ENCODE peak calls at places on chromosomes 13 and 19, in seven cellular contexts. One of them, this sample, is unnamed.
A peak's percentile ranks its signal among the peaks of the same experiment; 100 is the strongest.

GRCh38 chr13:36818483-36819063 is 449 bp upstream of the RFXAP start:
- DNase-seq in activated CD4-positive, alpha-beta T cell treated with anti-CD3 and anti-CD28 coated beads, Interleukin-2, amount 10 ng/mL, durations not matched to agents 24 days and 14 days: no peak
- DNase-seq in hypothalamus: no peak
- DNase-seq in stimulated activated CD4-positive, alpha-beta T cell treated with anti-CD3 and anti-CD28 coated beads, Interleukin-1b, Interleukin-23, amount 100 ng/mL, for 4 hours: no peak
- DNase-seq in transverse colon: no peak
- DNase-seq in SW 1271: no peak
- DNase-seq in T-helper 9 cell: no peak
- DNase-seq in this sample: no peak

GRCh38 chr19:49590971-49591730 is at the start of gene PRR12:
- DNase-seq in T-helper 9 cell: peak; percentile 67
- DNase-seq in stimulated activated CD4-positive, alpha-beta T cell treated with anti-CD3 and anti-CD28 coated beads, Interleukin-1b, Interleukin-23, amount 100 ng/mL, for 4 hours: peak; percentile 65
- DNase-seq in activated CD4-positive, alpha-beta T cell treated with anti-CD3 and anti-CD28 coated beads, Interleukin-2, amount 10 ng/mL, durations not matched to agents 24 days and 14 days: peak; percentile 91
- DNase-seq in hypothalamus: peak; percentile 69
- DNase-seq in SW 1271: no peak
- DNase-seq in transverse colon: peak; percentile 68
- DNase-seq in this sample: no peak

GRCh38 chr19:41978470-41978869 is 15.6 kb downstream of the ATP1A3 start:
- DNase-seq in T-helper 9 cell: no peak
- DNase-seq in activated CD4-positive, alpha-beta T cell treated with anti-CD3 and anti-CD28 coated beads, Interleukin-2, amount 10 ng/mL, durations not matched to agents 24 days and 14 days: no peak
- DNase-seq in stimulated activated CD4-positive, alpha-beta T cell treated with anti-CD3 and anti-CD28 coated beads, Interleukin-1b, Interleukin-23, amount 100 ng/mL, for 4 hours: no peak
- DNase-seq in transverse colon: no peak
- DNase-seq in hypothalamus: no peak
- DNase-seq in SW 1271: no peak
- DNase-seq in this sample: no peak

GRCh38 chr19:57664269-57665127 is 4.2 kb upstream of the ZSCAN4 start:
- DNase-seq in transverse colon: peak; percentile 48
- DNase-seq in SW 1271: no peak
- DNase-seq in activated CD4-positive, alpha-beta T cell treated with anti-CD3 and anti-CD28 coated beads, Interleukin-2, amount 10 ng/mL, durations not matched to agents 24 days and 14 days: peak; percentile 59
- DNase-seq in stimulated activated CD4-positive, alpha-beta T cell treated with anti-CD3 and anti-CD28 coated beads, Interleukin-1b, Interleukin-23, amount 100 ng/mL, for 4 hours: peak; percentile 2
- DNase-seq in hypothalamus: peak; percentile 5
- DNase-seq in T-helper 9 cell: no peak
- DNase-seq in this sample: no peak

GRCh38 chr13:43546260-43546659 is 240.5 kb downstream of the ENOX1 start:
- DNase-seq in transverse colon: no peak
- DNase-seq in T-helper 9 cell: no peak
- DNase-seq in activated CD4-positive, alpha-beta T cell treated with anti-CD3 and anti-CD28 coated beads, Interleukin-2, amount 10 ng/mL, durations not matched to agents 24 days and 14 days: no peak
- DNase-seq in SW 1271: no peak
- DNase-seq in stimulated activated CD4-positive, alpha-beta T cell treated with anti-CD3 and anti-CD28 coated beads, Interleukin-1b, Interleukin-23, amount 100 ng/mL, for 4 hours: no peak
- DNase-seq in hypothalamus: no peak
- DNase-seq in this sample: no peak

GRCh38 chr19:46180701-46181385 is 32.8 kb downstream of the IGFL2 start:
- DNase-seq in activated CD4-positive, alpha-beta T cell treated with anti-CD3 and anti-CD28 coated beads, Interleukin-2, amount 10 ng/mL, durations not matched to agents 24 days and 14 days: no peak
- DNase-seq in SW 1271: no peak
- DNase-seq in transverse colon: no peak
- DNase-seq in stimulated activated CD4-positive, alpha-beta T cell treated with anti-CD3 and anti-CD28 coated beads, Interleukin-1b, Interleukin-23, amount 100 ng/mL, for 4 hours: no peak
- DNase-seq in hypothalamus: no peak
- DNase-seq in T-helper 9 cell: no peak
- DNase-seq in this sample: no peak

GRCh38 chr19:32631381-32631780 is 43.6 kb downstream of the ANKRD27 start:
- DNase-seq in activated CD4-positive, alpha-beta T cell treated with anti-CD3 and anti-CD28 coated beads, Interleukin-2, amount 10 ng/mL, durations not matched to agents 24 days and 14 days: no peak
- DNase-seq in stimulated activated CD4-positive, alpha-beta T cell treated with anti-CD3 and anti-CD28 coated beads, Interleukin-1b, Interleukin-23, amount 100 ng/mL, for 4 hours: no peak
- DNase-seq in hypothalamus: no peak
- DNase-seq in SW 1271: no peak
- DNase-seq in transverse colon: no peak
- DNase-seq in T-helper 9 cell: no peak
- DNase-seq in this sample: no peak

GRCh38 chr19:3080281-3080680 is 13.9 kb upstream of the GNA11 start:
- DNase-seq in activated CD4-positive, alpha-beta T cell treated with anti-CD3 and anti-CD28 coated beads, Interleukin-2, amount 10 ng/mL, durations not matched to agents 24 days and 14 days: no peak
- DNase-seq in T-helper 9 cell: no peak
- DNase-seq in hypothalamus: no peak
- DNase-seq in transverse colon: peak; percentile 79
- DNase-seq in SW 1271: no peak
- DNase-seq in stimulated activated CD4-positive, alpha-beta T cell treated with anti-CD3 and anti-CD28 coated beads, Interleukin-1b, Interleukin-23, amount 100 ng/mL, for 4 hours: no peak
- DNase-seq in this sample: no peak

GRCh38 chr19:56076413-56076998 is 44.6 kb downstream of the ZNF787 start:
- DNase-seq in SW 1271: peak; percentile 12
- DNase-seq in transverse colon: peak; percentile 67
- DNase-seq in hypothalamus: no peak
- DNase-seq in activated CD4-positive, alpha-beta T cell treated with anti-CD3 and anti-CD28 coated beads, Interleukin-2, amount 10 ng/mL, durations not matched to agents 24 days and 14 days: peak; percentile 81
- DNase-seq in T-helper 9 cell: peak; percentile 30
- DNase-seq in stimulated activated CD4-positive, alpha-beta T cell treated with anti-CD3 and anti-CD28 coated beads, Interleukin-1b, Interleukin-23, amount 100 ng/mL, for 4 hours: no peak
- DNase-seq in this sample: peak; percentile 32

GRCh38 chr19:48169585-48169973 is 565 bp downstream of the LIG1 start:
- DNase-seq in activated CD4-positive, alpha-beta T cell treated with anti-CD3 and anti-CD28 coated beads, Interleukin-2, amount 10 ng/mL, durations not matched to agents 24 days and 14 days: peak; percentile 95
- DNase-seq in SW 1271: no peak
- DNase-seq in stimulated activated CD4-positive, alpha-beta T cell treated with anti-CD3 and anti-CD28 coated beads, Interleukin-1b, Interleukin-23, amount 100 ng/mL, for 4 hours: peak; percentile 91
- DNase-seq in transverse colon: peak; percentile 93
- DNase-seq in hypothalamus: no peak
- DNase-seq in T-helper 9 cell: peak; percentile 97
- DNase-seq in this sample: no peak

GRCh38 chr19:45103200-45103624 is 10.2 kb downstream of the PPP1R37 start:
- DNase-seq in hypothalamus: no peak
- DNase-seq in activated CD4-positive, alpha-beta T cell treated with anti-CD3 and anti-CD28 coated beads, Interleukin-2, amount 10 ng/mL, durations not matched to agents 24 days and 14 days: peak; percentile 72
- DNase-seq in transverse colon: no peak
- DNase-seq in T-helper 9 cell: no peak
- DNase-seq in stimulated activated CD4-positive, alpha-beta T cell treated with anti-CD3 and anti-CD28 coated beads, Interleukin-1b, Interleukin-23, amount 100 ng/mL, for 4 hours: no peak
- DNase-seq in SW 1271: no peak
- DNase-seq in this sample: no peak

GRCh38 chr19:2634228-2634951 is 68.1 kb downstream of the GNG7 start:
- DNase-seq in hypothalamus: no peak
- DNase-seq in SW 1271: no peak
- DNase-seq in activated CD4-positive, alpha-beta T cell treated with anti-CD3 and anti-CD28 coated beads, Interleukin-2, amount 10 ng/mL, durations not matched to agents 24 days and 14 days: no peak
- DNase-seq in stimulated activated CD4-positive, alpha-beta T cell treated with anti-CD3 and anti-CD28 coated beads, Interleukin-1b, Interleukin-23, amount 100 ng/mL, for 4 hours: no peak
- DNase-seq in transverse colon: no peak
- DNase-seq in T-helper 9 cell: no peak
- DNase-seq in this sample: no peak

GRCh38 chr13:94345374-94346195 is 133.9 kb downstream of the DCT start:
- DNase-seq in transverse colon: no peak
- DNase-seq in T-helper 9 cell: no peak
- DNase-seq in SW 1271: no peak
- DNase-seq in activated CD4-positive, alpha-beta T cell treated with anti-CD3 and anti-CD28 coated beads, Interleukin-2, amount 10 ng/mL, durations not matched to agents 24 days and 14 days: peak; percentile 64
- DNase-seq in stimulated activated CD4-positive, alpha-beta T cell treated with anti-CD3 and anti-CD28 coated beads, Interleukin-1b, Interleukin-23, amount 100 ng/mL, for 4 hours: no peak
- DNase-seq in hypothalamus: no peak
- DNase-seq in this sample: no peak

GRCh38 chr19:12783226-12783848 is 7.9 kb upstream of the JUNB start:
- DNase-seq in stimulated activated CD4-positive, alpha-beta T cell treated with anti-CD3 and anti-CD28 coated beads, Interleukin-1b, Interleukin-23, amount 100 ng/mL, for 4 hours: peak; percentile 49
- DNase-seq in SW 1271: no peak
- DNase-seq in hypothalamus: no peak
- DNase-seq in T-helper 9 cell: no peak
- DNase-seq in transverse colon: no peak
- DNase-seq in activated CD4-positive, alpha-beta T cell treated with anti-CD3 and anti-CD28 coated beads, Interleukin-2, amount 10 ng/mL, durations not matched to agents 24 days and 14 days: peak; percentile 85
- DNase-seq in this sample: no peak

GRCh38 chr19:30556230-30556711 is 184.1 kb downstream of the ZNF536 start:
- DNase-seq in T-helper 9 cell: no peak
- DNase-seq in SW 1271: no peak
- DNase-seq in hypothalamus: no peak
- DNase-seq in transverse colon: no peak
- DNase-seq in stimulated activated CD4-positive, alpha-beta T cell treated with anti-CD3 and anti-CD28 coated beads, Interleukin-1b, Interleukin-23, amount 100 ng/mL, for 4 hours: no peak
- DNase-seq in activated CD4-positive, alpha-beta T cell treated with anti-CD3 and anti-CD28 coated beads, Interleukin-2, amount 10 ng/mL, durations not matched to agents 24 days and 14 days: no peak
- DNase-seq in this sample: no peak

GRCh38 chr19:12859546-12859945 is 21.2 kb downstream of the MAST1 start:
- DNase-seq in T-helper 9 cell: no peak
- DNase-seq in stimulated activated CD4-positive, alpha-beta T cell treated with anti-CD3 and anti-CD28 coated beads, Interleukin-1b, Interleukin-23, amount 100 ng/mL, for 4 hours: no peak
- DNase-seq in SW 1271: no peak
- DNase-seq in activated CD4-positive, alpha-beta T cell treated with anti-CD3 and anti-CD28 coated beads, Interleukin-2, amount 10 ng/mL, durations not matched to agents 24 days and 14 days: no peak
- DNase-seq in hypothalamus: no peak
- DNase-seq in transverse colon: no peak
- DNase-seq in this sample: no peak

GRCh38 chr19:18194554-18195238 is 1.7 kb downstream of the MPV17L2 start:
- DNase-seq in transverse colon: peak; percentile 49
- DNase-seq in activated CD4-positive, alpha-beta T cell treated with anti-CD3 and anti-CD28 coated beads, Interleukin-2, amount 10 ng/mL, durations not matched to agents 24 days and 14 days: peak; percentile 76
- DNase-seq in SW 1271: no peak
- DNase-seq in T-helper 9 cell: no peak
- DNase-seq in stimulated activated CD4-positive, alpha-beta T cell treated with anti-CD3 and anti-CD28 coated beads, Interleukin-1b, Interleukin-23, amount 100 ng/mL, for 4 hours: peak; percentile 31
- DNase-seq in hypothalamus: no peak
- DNase-seq in this sample: no peak

GRCh38 chr13:79987323-79987722 is 353.6 kb downstream of the SPRY2 start:
- DNase-seq in activated CD4-positive, alpha-beta T cell treated with anti-CD3 and anti-CD28 coated beads, Interleukin-2, amount 10 ng/mL, durations not matched to agents 24 days and 14 days: peak; percentile 11
- DNase-seq in transverse colon: no peak
- DNase-seq in T-helper 9 cell: no peak
- DNase-seq in stimulated activated CD4-positive, alpha-beta T cell treated with anti-CD3 and anti-CD28 coated beads, Interleukin-1b, Interleukin-23, amount 100 ng/mL, for 4 hours: no peak
- DNase-seq in SW 1271: no peak
- DNase-seq in hypothalamus: no peak
- DNase-seq in this sample: no peak

GRCh38 chr13:98105929-98106336 is 37.0 kb upstream of the FARP1 start:
- DNase-seq in stimulated activated CD4-positive, alpha-beta T cell treated with anti-CD3 and anti-CD28 coated beads, Interleukin-1b, Interleukin-23, amount 100 ng/mL, for 4 hours: no peak
- DNase-seq in hypothalamus: no peak
- DNase-seq in SW 1271: no peak
- DNase-seq in T-helper 9 cell: no peak
- DNase-seq in transverse colon: no peak
- DNase-seq in activated CD4-positive, alpha-beta T cell treated with anti-CD3 and anti-CD28 coated beads, Interleukin-2, amount 10 ng/mL, durations not matched to agents 24 days and 14 days: no peak
- DNase-seq in this sample: no peak

GRCh38 chr13:41107584-41108014 is 25.0 kb downstream of the KBTBD6 start:
- DNase-seq in T-helper 9 cell: no peak
- DNase-seq in stimulated activated CD4-positive, alpha-beta T cell treated with anti-CD3 and anti-CD28 coated beads, Interleukin-1b, Interleukin-23, amount 100 ng/mL, for 4 hours: no peak
- DNase-seq in activated CD4-positive, alpha-beta T cell treated with anti-CD3 and anti-CD28 coated beads, Interleukin-2, amount 10 ng/mL, durations not matched to agents 24 days and 14 days: no peak
- DNase-seq in hypothalamus: no peak
- DNase-seq in transverse colon: no peak
- DNase-seq in SW 1271: no peak
- DNase-seq in this sample: no peak

GRCh38 chr13:37192986-37193385 is 87.5 kb upstream of the CSNK1A1L start:
- DNase-seq in SW 1271: no peak
- DNase-seq in T-helper 9 cell: no peak
- DNase-seq in stimulated activated CD4-positive, alpha-beta T cell treated with anti-CD3 and anti-CD28 coated beads, Interleukin-1b, Interleukin-23, amount 100 ng/mL, for 4 hours: no peak
- DNase-seq in transverse colon: no peak
- DNase-seq in hypothalamus: no peak
- DNase-seq in activated CD4-positive, alpha-beta T cell treated with anti-CD3 and anti-CD28 coated beads, Interleukin-2, amount 10 ng/mL, durations not matched to agents 24 days and 14 days: no peak
- DNase-seq in this sample: no peak

GRCh38 chr13:109756778-109757177 is 29.6 kb downstream of the IRS2 start:
- DNase-seq in transverse colon: no peak
- DNase-seq in stimulated activated CD4-positive, alpha-beta T cell treated with anti-CD3 and anti-CD28 coated beads, Interleukin-1b, Interleukin-23, amount 100 ng/mL, for 4 hours: no peak
- DNase-seq in hypothalamus: no peak
- DNase-seq in SW 1271: no peak
- DNase-seq in activated CD4-positive, alpha-beta T cell treated with anti-CD3 and anti-CD28 coated beads, Interleukin-2, amount 10 ng/mL, durations not matched to agents 24 days and 14 days: no peak
- DNase-seq in T-helper 9 cell: no peak
- DNase-seq in this sample: no peak

GRCh38 chr19:40831502-40832430 is 18.5 kb downstream of the CYP2A6 start:
- DNase-seq in T-helper 9 cell: no peak
- DNase-seq in stimulated activated CD4-positive, alpha-beta T cell treated with anti-CD3 and anti-CD28 coated beads, Interleukin-1b, Interleukin-23, amount 100 ng/mL, for 4 hours: no peak
- DNase-seq in hypothalamus: no peak
- DNase-seq in transverse colon: peak; percentile 55
- DNase-seq in SW 1271: peak; percentile 7
- DNase-seq in activated CD4-positive, alpha-beta T cell treated with anti-CD3 and anti-CD28 coated beads, Interleukin-2, amount 10 ng/mL, durations not matched to agents 24 days and 14 days: no peak
- DNase-seq in this sample: peak; percentile 59

GRCh38 chr19:47560999-47561398 is 11.9 kb downstream of the ZNF541 start:
- DNase-seq in hypothalamus: no peak
- DNase-seq in activated CD4-positive, alpha-beta T cell treated with anti-CD3 and anti-CD28 coated beads, Interleukin-2, amount 10 ng/mL, durations not matched to agents 24 days and 14 days: no peak
- DNase-seq in stimulated activated CD4-positive, alpha-beta T cell treated with anti-CD3 and anti-CD28 coated beads, Interleukin-1b, Interleukin-23, amount 100 ng/mL, for 4 hours: no peak
- DNase-seq in transverse colon: no peak
- DNase-seq in SW 1271: no peak
- DNase-seq in T-helper 9 cell: no peak
- DNase-seq in this sample: no peak

GRCh38 chr13:25602206-25602605 is 230.4 kb downstream of the ATP8A2 start:
- DNase-seq in hypothalamus: no peak
- DNase-seq in SW 1271: no peak
- DNase-seq in activated CD4-positive, alpha-beta T cell treated with anti-CD3 and anti-CD28 coated beads, Interleukin-2, amount 10 ng/mL, durations not matched to agents 24 days and 14 days: no peak
- DNase-seq in transverse colon: no peak
- DNase-seq in stimulated activated CD4-positive, alpha-beta T cell treated with anti-CD3 and anti-CD28 coated beads, Interleukin-1b, Interleukin-23, amount 100 ng/mL, for 4 hours: no peak
- DNase-seq in T-helper 9 cell: no peak
- DNase-seq in this sample: no peak

GRCh38 chr13:40508767-40509342 is 157.6 kb downstream of the FOXO1 start:
- DNase-seq in hypothalamus: no peak
- DNase-seq in activated CD4-positive, alpha-beta T cell treated with anti-CD3 and anti-CD28 coated beads, Interleukin-2, amount 10 ng/mL, durations not matched to agents 24 days and 14 days: no peak
- DNase-seq in SW 1271: no peak
- DNase-seq in stimulated activated CD4-positive, alpha-beta T cell treated with anti-CD3 and anti-CD28 coated beads, Interleukin-1b, Interleukin-23, amount 100 ng/mL, for 4 hours: no peak
- DNase-seq in T-helper 9 cell: no peak
- DNase-seq in transverse colon: no peak
- DNase-seq in this sample: no peak

GRCh38 chr13:113209336-113209879 is at the start of gene CUL4A:
- DNase-seq in hypothalamus: peak; percentile 37
- DNase-seq in SW 1271: no peak
- DNase-seq in transverse colon: peak; percentile 86
- DNase-seq in T-helper 9 cell: peak; percentile 63
- DNase-seq in activated CD4-positive, alpha-beta T cell treated with anti-CD3 and anti-CD28 coated beads, Interleukin-2, amount 10 ng/mL, durations not matched to agents 24 days and 14 days: peak; percentile 92
- DNase-seq in stimulated activated CD4-positive, alpha-beta T cell treated with anti-CD3 and anti-CD28 coated beads, Interleukin-1b, Interleukin-23, amount 100 ng/mL, for 4 hours: peak; percentile 78
- DNase-seq in this sample: no peak

GRCh38 chr13:108963846-108964600 is 334.6 kb downstream of the MYO16 start:
- DNase-seq in SW 1271: no peak
- DNase-seq in stimulated activated CD4-positive, alpha-beta T cell treated with anti-CD3 and anti-CD28 coated beads, Interleukin-1b, Interleukin-23, amount 100 ng/mL, for 4 hours: no peak
- DNase-seq in activated CD4-positive, alpha-beta T cell treated with anti-CD3 and anti-CD28 coated beads, Interleukin-2, amount 10 ng/mL, durations not matched to agents 24 days and 14 days: no peak
- DNase-seq in hypothalamus: no peak
- DNase-seq in T-helper 9 cell: no peak
- DNase-seq in transverse colon: no peak
- DNase-seq in this sample: no peak

GRCh38 chr19:55753401-55753800 is 5.5 kb upstream of the RFPL4A start:
- DNase-seq in SW 1271: no peak
- DNase-seq in transverse colon: peak; percentile 55
- DNase-seq in activated CD4-positive, alpha-beta T cell treated with anti-CD3 and anti-CD28 coated beads, Interleukin-2, amount 10 ng/mL, durations not matched to agents 24 days and 14 days: no peak
- DNase-seq in T-helper 9 cell: no peak
- DNase-seq in stimulated activated CD4-positive, alpha-beta T cell treated with anti-CD3 and anti-CD28 coated beads, Interleukin-1b, Interleukin-23, amount 100 ng/mL, for 4 hours: no peak
- DNase-seq in hypothalamus: no peak
- DNase-seq in this sample: no peak

GRCh38 chr13:30859326-30859725 is 46.7 kb upstream of the MEDAG start:
- DNase-seq in stimulated activated CD4-positive, alpha-beta T cell treated with anti-CD3 and anti-CD28 coated beads, Interleukin-1b, Interleukin-23, amount 100 ng/mL, for 4 hours: no peak
- DNase-seq in SW 1271: no peak
- DNase-seq in T-helper 9 cell: no peak
- DNase-seq in hypothalamus: no peak
- DNase-seq in activated CD4-positive, alpha-beta T cell treated with anti-CD3 and anti-CD28 coated beads, Interleukin-2, amount 10 ng/mL, durations not matched to agents 24 days and 14 days: no peak
- DNase-seq in transverse colon: no peak
- DNase-seq in this sample: no peak

GRCh38 chr13:114130131-114130707 is 2.2 kb downstream of the RASA3 start:
- DNase-seq in SW 1271: no peak
- DNase-seq in stimulated activated CD4-positive, alpha-beta T cell treated with anti-CD3 and anti-CD28 coated beads, Interleukin-1b, Interleukin-23, amount 100 ng/mL, for 4 hours: no peak
- DNase-seq in activated CD4-positive, alpha-beta T cell treated with anti-CD3 and anti-CD28 coated beads, Interleukin-2, amount 10 ng/mL, durations not matched to agents 24 days and 14 days: peak; percentile 65
- DNase-seq in transverse colon: no peak
- DNase-seq in hypothalamus: no peak
- DNase-seq in T-helper 9 cell: no peak
- DNase-seq in this sample: no peak

GRCh38 chr13:106357198-106357597 is 178.3 kb downstream of the EFNB2 start:
- DNase-seq in transverse colon: no peak
- DNase-seq in SW 1271: no peak
- DNase-seq in hypothalamus: no peak
- DNase-seq in activated CD4-positive, alpha-beta T cell treated with anti-CD3 and anti-CD28 coated beads, Interleukin-2, amount 10 ng/mL, durations not matched to agents 24 days and 14 days: no peak
- DNase-seq in stimulated activated CD4-positive, alpha-beta T cell treated with anti-CD3 and anti-CD28 coated beads, Interleukin-1b, Interleukin-23, amount 100 ng/mL, for 4 hours: no peak
- DNase-seq in T-helper 9 cell: no peak
- DNase-seq in this sample: no peak

GRCh38 chr13:96020155-96020575 is 33.0 kb downstream of the UGGT2 start:
- DNase-seq in activated CD4-positive, alpha-beta T cell treated with anti-CD3 and anti-CD28 coated beads, Interleukin-2, amount 10 ng/mL, durations not matched to agents 24 days and 14 days: peak; percentile 59
- DNase-seq in hypothalamus: no peak
- DNase-seq in stimulated activated CD4-positive, alpha-beta T cell treated with anti-CD3 and anti-CD28 coated beads, Interleukin-1b, Interleukin-23, amount 100 ng/mL, for 4 hours: no peak
- DNase-seq in SW 1271: peak; percentile 20
- DNase-seq in transverse colon: peak; percentile 30
- DNase-seq in T-helper 9 cell: no peak
- DNase-seq in this sample: peak; percentile 30

GRCh38 chr13:37960427-37960826 is 90.9 kb upstream of the TRPC4 start:
- DNase-seq in activated CD4-positive, alpha-beta T cell treated with anti-CD3 and anti-CD28 coated beads, Interleukin-2, amount 10 ng/mL, durations not matched to agents 24 days and 14 days: no peak
- DNase-seq in SW 1271: no peak
- DNase-seq in T-helper 9 cell: no peak
- DNase-seq in hypothalamus: no peak
- DNase-seq in transverse colon: no peak
- DNase-seq in stimulated activated CD4-positive, alpha-beta T cell treated with anti-CD3 and anti-CD28 coated beads, Interleukin-1b, Interleukin-23, amount 100 ng/mL, for 4 hours: no peak
- DNase-seq in this sample: no peak

This sample was measured in Panc1.